ENCODE peak calls at places on chromosomes 12 and 14, in five cellular contexts. One of them, this sample, is unnamed.

GRCh38 chr12:102638777-102639176 is 158.4 kb upstream of the IGF1 start:
- DNase-seq in mammary epithelial cell: no peak
- DNase-seq in fibroblast of mammary gland: peak; percentile 11
- DNase-seq in Panc1: no peak
- DNase-seq in NCI-H446: no peak
- DNase-seq in this sample: no peak

GRCh38 chr14:53450871-53451270 is 297.7 kb upstream of the DDHD1 start:
- DNase-seq in mammary epithelial cell: peak; percentile 11
- DNase-seq in fibroblast of mammary gland: peak; percentile 67
- DNase-seq in Panc1: no peak
- DNase-seq in NCI-H446: no peak
- DNase-seq in this sample: no peak

GRCh38 chr12:111156304-111156703 is 212.6 kb downstream of the PHETA1 start:
- DNase-seq in mammary epithelial cell: peak; percentile 10
- DNase-seq in fibroblast of mammary gland: no peak
- DNase-seq in Panc1: no peak
- DNase-seq in NCI-H446: no peak
- DNase-seq in this sample: no peak

GRCh38 chr14:54629635-54630360 is 62.9 kb downstream of the SAMD4A start:
- DNase-seq in mammary epithelial cell: no peak
- DNase-seq in fibroblast of mammary gland: no peak
- DNase-seq in Panc1: no peak
- DNase-seq in NCI-H446: no peak
- DNase-seq in this sample: no peak

GRCh38 chr12:47860279-47860841 is 40.7 kb upstream of the HDAC7 start:
- DNase-seq in mammary epithelial cell: no peak
- DNase-seq in fibroblast of mammary gland: no peak
- DNase-seq in Panc1: no peak
- DNase-seq in NCI-H446: no peak
- DNase-seq in this sample: no peak

GRCh38 chr12:851343-851742 is 98.2 kb downstream of the RAD52 start:
- DNase-seq in mammary epithelial cell: no peak
- DNase-seq in fibroblast of mammary gland: peak; percentile 25
- DNase-seq in Panc1: no peak
- DNase-seq in NCI-H446: no peak
- DNase-seq in this sample: no peak

GRCh38 chr12:92538970-92539749 is 163.6 kb upstream of the PLEKHG7 start:
- DNase-seq in mammary epithelial cell: peak; percentile 96
- DNase-seq in fibroblast of mammary gland: peak; percentile 91
- DNase-seq in Panc1: no peak
- DNase-seq in NCI-H446: no peak
- DNase-seq in this sample: peak; percentile 26

GRCh38 chr14:34935552-34935951 is 47.2 kb upstream of the SRP54 start:
- DNase-seq in mammary epithelial cell: no peak
- DNase-seq in fibroblast of mammary gland: no peak
- DNase-seq in Panc1: no peak
- DNase-seq in NCI-H446: no peak
- DNase-seq in this sample: no peak

GRCh38 chr12:74317078-74317581 is 220.5 kb upstream of the ATXN7L3B start:
- DNase-seq in mammary epithelial cell: peak; percentile 21
- DNase-seq in fibroblast of mammary gland: peak; percentile 28
- DNase-seq in Panc1: no peak
- DNase-seq in NCI-H446: peak; percentile 66
- DNase-seq in this sample: no peak

GRCh38 chr12:54579696-54580333 is 8.6 kb downstream of the PPP1R1A start:
- DNase-seq in mammary epithelial cell: peak; percentile 59
- DNase-seq in fibroblast of mammary gland: peak; percentile 72
- DNase-seq in Panc1: peak; percentile 80
- DNase-seq in NCI-H446: peak; percentile 66
- DNase-seq in this sample: peak; percentile 90

GRCh38 chr14:67984274-67984673 is 164.7 kb downstream of the RAD51B start:
- DNase-seq in mammary epithelial cell: no peak
- DNase-seq in fibroblast of mammary gland: no peak
- DNase-seq in Panc1: no peak
- DNase-seq in NCI-H446: no peak
- DNase-seq in this sample: no peak

GRCh38 chr14:96205994-96206392 is 1.4 kb downstream of the BDKRB2 start:
- DNase-seq in mammary epithelial cell: no peak
- DNase-seq in fibroblast of mammary gland: no peak
- DNase-seq in Panc1: no peak
- DNase-seq in NCI-H446: no peak
- DNase-seq in this sample: no peak

GRCh38 chr12:104683831-104684503 is 227.2 kb downstream of the CHST11 start:
- DNase-seq in mammary epithelial cell: no peak
- DNase-seq in fibroblast of mammary gland: peak; percentile 33
- DNase-seq in Panc1: no peak
- DNase-seq in NCI-H446: peak; percentile 39
- DNase-seq in this sample: no peak

GRCh38 chr12:106245767-106246166 is 2.1 kb downstream of the CKAP4 start:
- DNase-seq in mammary epithelial cell: no peak
- DNase-seq in fibroblast of mammary gland: peak; percentile 81
- DNase-seq in Panc1: no peak
- DNase-seq in NCI-H446: peak; percentile 17
- DNase-seq in this sample: peak; percentile 28

This sample was measured in heart left ventricle.